ENCODE peak calls at places on chromosomes 13 and 19, in five cellular contexts. X is Caco-2, Z is heart left ventricle, Q is mucosa of descending colon, V is A549. L is an unnamed sample.

GRCh38 chr13:111337206-111337605 is 16.8 kb downstream of the TEX29 start:
- DNase-seq in X (no peak), Z (no peak), Q (no peak), V (no peak), L (no peak)

GRCh38 chr13:96862093-96862492 is 132.2 kb downstream of the OXGR1 start:
- DNase-seq in X (no peak), Z (no peak), Q (no peak), V (no peak), L (no peak)

GRCh38 chr13:30907167-30907761 is 1.2 kb downstream of the MEDAG start:
- DNase-seq in X (no peak), Z (no peak), Q (no peak), V (no peak), L (no peak)

GRCh38 chr19:9875796-9876195 is 40.7 kb downstream of the PIN1 start:
- DNase-seq in X (no peak), Z (no peak), Q (no peak), V (no peak), L (no peak)

GRCh38 chr19:35327642-35328041 is 1.3 kb upstream of the CD22 start:
- DNase-seq in X (no peak), Z (peak), Q (no peak), V (peak), L (no peak)

GRCh38 chr19:13318190-13318589 is 168.0 kb downstream of the IER2 start:
- DNase-seq in X (no peak), Z (no peak), Q (no peak), V (no peak), L (no peak)

GRCh38 chr19:37989855-37990254 is 82.8 kb downstream of the SIPA1L3 start:
- DNase-seq in X (no peak), Z (no peak), Q (no peak), V (no peak), L (no peak)

GRCh38 chr13:54241719-54242118 is 1213.1 kb downstream of the OLFM4 start:
- DNase-seq in X (no peak), Z (no peak), Q (no peak), V (no peak), L (no peak)

GRCh38 chr19:3440082-3440481 is 40.2 kb downstream of the SMIM24 start:
- DNase-seq in X (no peak), Z (no peak), Q (no peak), V (peak), L (peak)

GRCh38 chr13:32825481-32825880 is 190.7 kb upstream of the KL start:
- DNase-seq in X (no peak), Z (no peak), Q (no peak), V (no peak), L (no peak)

GRCh38 chr19:12617646-12618045 is 6.9 kb downstream of the ZNF791 start:
- DNase-seq in X (no peak), Z (no peak), Q (no peak), V (no peak), L (no peak)

GRCh38 chr19:33296473-33297060 is 5.8 kb downstream of the CEBPA start:
- DNase-seq in X (peak), Z (peak), Q (peak), V (no peak), L (no peak)

GRCh38 chr19:3849092-3849491 is 19.7 kb downstream of the ZFR2 start:
- DNase-seq in X (peak), Z (no peak), Q (no peak), V (no peak), L (peak)

GRCh38 chr19:50820549-50821247 is 2.9 kb downstream of the KLK1 start:
- DNase-seq in X (no peak), Z (peak), Q (peak), V (no peak), L (no peak)

GRCh38 chr13:80149757-80150156 is 191.2 kb downstream of the SPRY2 start:
- DNase-seq in X (no peak), Z (no peak), Q (no peak), V (no peak), L (no peak)

GRCh38 chr19:48442116-48443035 is 3.4 kb upstream of the GRWD1 start:
- DNase-seq in X (no peak), Z (no peak), Q (no peak), V (no peak), L (no peak)

DNA sequence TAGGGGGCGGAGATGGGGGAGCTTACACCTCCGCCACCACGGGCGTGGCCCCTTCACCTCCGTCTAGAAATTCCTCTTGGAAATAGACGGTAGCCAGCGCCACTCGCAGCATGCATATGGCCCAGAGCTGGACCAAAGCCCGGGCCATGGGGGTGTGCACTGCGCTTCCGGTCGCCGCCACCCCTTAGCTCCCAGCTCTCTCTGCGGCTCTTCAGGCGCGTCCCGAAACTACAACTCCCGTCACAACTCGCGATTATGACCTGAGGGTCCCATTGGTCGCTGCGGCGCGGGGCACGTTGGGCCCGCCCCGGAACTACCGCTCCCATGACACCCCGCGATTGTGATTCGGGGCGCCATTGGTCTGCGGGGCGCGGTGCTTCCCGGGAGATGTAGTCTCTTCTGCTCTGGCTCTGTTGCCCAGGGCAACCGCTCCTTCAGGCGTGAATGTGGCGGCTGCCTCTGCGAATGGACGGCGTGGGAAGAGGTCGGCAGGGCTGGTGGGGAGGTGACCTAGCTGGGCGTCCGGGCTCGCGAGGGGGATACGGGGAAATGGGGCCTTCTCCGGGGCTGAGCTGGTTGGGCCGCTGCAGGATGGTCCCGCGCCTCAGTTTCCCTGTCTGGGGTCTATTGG is at the start of the genes C19orf44 and CALR3:
- DNase-seq in X (peak), Z (peak), Q (peak), V (peak), L (peak)
- TF ChIP-seq CTCF in X (no peak), Z (peak), Q (no peak), V (no peak), L (no peak)

GRCh38 chr13:109604894-109605293 is 181.5 kb downstream of the IRS2 start:
- DNase-seq in X (no peak), Z (no peak), Q (no peak), V (no peak), L (no peak)

GRCh38 chr13:109605846-109606245 is 180.5 kb downstream of the IRS2 start:
- DNase-seq in X (no peak), Z (no peak), Q (no peak), V (no peak), L (no peak)

GRCh38 chr13:109595466-109595865 is 190.9 kb downstream of the IRS2 start:
- DNase-seq in X (no peak), Z (no peak), Q (no peak), V (no peak), L (no peak)

GRCh38 chr13:109602356-109602755 is 184.0 kb downstream of the IRS2 start:
- DNase-seq in X (no peak), Z (no peak), Q (no peak), V (no peak), L (no peak)

DNA sequence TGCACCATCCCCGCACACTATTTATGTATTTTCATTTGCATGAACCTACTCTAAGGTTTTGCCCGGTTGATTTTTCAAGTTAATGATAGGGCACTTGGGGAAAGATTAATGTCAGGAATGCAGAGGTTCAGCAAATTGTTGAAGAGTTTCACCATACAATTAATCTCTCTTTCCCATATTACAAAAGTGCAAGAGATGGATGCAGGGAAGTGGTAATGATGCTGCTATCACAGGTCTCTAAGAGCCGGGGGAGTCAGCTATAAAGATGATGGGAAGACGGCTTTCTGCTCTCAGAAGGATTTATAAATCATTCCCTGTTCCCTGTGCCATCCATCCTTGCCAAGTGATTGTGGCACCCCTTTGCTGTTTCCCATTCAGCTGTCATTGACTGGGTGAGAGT is 186.3 kb downstream of the IRS2 start:
- DNase-seq in X (no peak), Z (no peak), Q (no peak), V (no peak), L (no peak)
- TF ChIP-seq CTCF in X (no peak), Z (no peak), Q (no peak), V (no peak), L (no peak)

GRCh38 chr19:11528551-11529341 is at the start of gene ECSIT:
- DNase-seq in X (peak), Z (peak), Q (peak), V (peak), L (peak)

GRCh38 chr19:11535792-11536595 is 2.7 kb upstream of the CNN1 start:
- DNase-seq in X (peak), Z (peak), Q (peak), V (peak), L (peak)

GRCh38 chr19:11534538-11534937 is 4.1 kb upstream of the CNN1 start:
- DNase-seq in X (no peak), Z (no peak), Q (no peak), V (no peak), L (no peak)

GRCh38 chr19:11530432-11530831 is 1.5 kb upstream of the ECSIT start:
- DNase-seq in X (peak), Z (peak), Q (peak), V (peak), L (no peak)
- TF ChIP-seq CTCF in X (peak), Z (no peak), Q (no peak), V (no peak), L (no peak)

GRCh38 chr19:2337329-2337707 is 8.8 kb downstream of the SPPL2B start:
- DNase-seq in X (peak), Z (no peak), Q (peak), V (no peak), L (no peak)
- TF ChIP-seq CTCF in X (peak), Z (no peak), Q (no peak), V (no peak), L (no peak)

GRCh38 chr19:31676271-31677004 is 327.2 kb upstream of the TSHZ3 start:
- DNase-seq in X (no peak), Z (no peak), Q (no peak), V (peak), L (no peak)
- TF ChIP-seq CTCF in X (no peak), Z (no peak), Q (no peak), V (no peak), L (no peak)

L was measured in natural killer cell.